ENCODE peak calls at places on chromosomes 4 and X, in nine cellular contexts. Y is aorta, J is fibroblast of the aortic adventitia, E is tibial nerve, H is ascending aorta, L is WERI-Rb-1, T is BE2C, P is mucosa of descending colon, Z is testis. F is an unnamed sample.

GRCh38 chrX:4240541-4241194 is 527.2 kb upstream of the PRKX start:
- DNase-seq in Y (no peak), J (no peak), E (no peak), H (no peak), L (no peak), T (no peak), P (no peak), Z (no peak), F (no peak)

GRCh38 chr4:158940276-158940675 is 162.6 kb upstream of the RAPGEF2 start:
- DNase-seq in Y (no peak), J (no peak), E (no peak), H (no peak), L (no peak), T (no peak), P (no peak), Z (no peak), F (no peak)

GRCh38 chr4:118823471-118823870 is 12.5 kb downstream of the SEC24D start:
- DNase-seq in Y (no peak), J (no peak), E (no peak), H (no peak), L (no peak), T (no peak), P (peak), Z (no peak), F (no peak)

GRCh38 chr4:105061136-105061696 is 85.5 kb upstream of the TET2 start:
- DNase-seq in Y (no peak), J (peak), E (no peak), H (no peak), L (no peak), T (no peak), P (no peak), Z (no peak), F (no peak)

GRCh38 chr4:124433500-124433899 is 279.0 kb downstream of the ANKRD50 start:
- DNase-seq in Y (no peak), J (no peak), E (no peak), H (no peak), L (no peak), T (no peak), P (no peak), Z (no peak), F (no peak)

GRCh38 chr4:83320548-83320947 is 14.1 kb downstream of the HPSE start:
- DNase-seq in Y (peak), J (peak), E (peak), H (peak), L (no peak), T (no peak), P (peak), Z (peak), F (peak)

GRCh38 chrX:141405878-141406492 is 163.7 kb upstream of the SPANXC start:
- DNase-seq in Y (no peak), J (peak), E (no peak), H (no peak), L (no peak), T (no peak), P (no peak), Z (no peak), F (no peak)

GRCh38 chrX:51851507-51852085 is 41.8 kb upstream of the MAGED1 start:
- DNase-seq in Y (no peak), J (no peak), E (no peak), H (no peak), L (no peak), T (no peak), P (no peak), Z (no peak), F (no peak)

GRCh38 chrX:124796989-124797388 is 450.6 kb downstream of the SH2D1A start:
- DNase-seq in Y (no peak), J (no peak), E (no peak), H (no peak), L (no peak), T (no peak), P (no peak), Z (no peak), F (no peak)

GRCh38 chr4:113355550-113356371 is 306.3 kb downstream of the ANK2 start:
- DNase-seq in Y (peak), J (peak), E (no peak), H (peak), L (no peak), T (peak), P (no peak), Z (no peak), F (no peak)

GRCh38 chr4:172153694-172154093 is 340.5 kb downstream of the GALNTL6 start:
- DNase-seq in Y (no peak), J (no peak), E (no peak), H (no peak), L (no peak), T (no peak), P (no peak), Z (no peak), F (no peak)

GRCh38 chrX:16931371-16931770 is 15.1 kb upstream of the REPS2 start:
- DNase-seq in Y (no peak), J (no peak), E (no peak), H (no peak), L (peak), T (no peak), P (no peak), Z (no peak), F (no peak)

GRCh38 chrX:17635231-17635630 is 102.1 kb upstream of the SCML1 start:
- DNase-seq in Y (no peak), J (no peak), E (no peak), H (no peak), L (peak), T (peak), P (peak), Z (no peak), F (no peak)

GRCh38 chr4:3811621-3812020 is 45.4 kb downstream of the ADRA2C start:
- DNase-seq in Y (peak), J (no peak), E (no peak), H (no peak), L (no peak), T (no peak), P (no peak), Z (no peak), F (no peak)

GRCh38 chrX:119736206-119736764 is 22.1 kb upstream of the SOWAHD start:
- DNase-seq in Y (no peak), J (no peak), E (no peak), H (no peak), L (no peak), T (no peak), P (no peak), Z (no peak), F (no peak)

GRCh38 chrX:144709841-144710240 is 537.5 kb upstream of the SPANXN1 start:
- DNase-seq in Y (no peak), J (no peak), E (no peak), H (no peak), L (no peak), T (no peak), P (no peak), Z (no peak), F (no peak)

GRCh38 chr4:168776382-168776781 is 233.7 kb downstream of the CBR4 start:
- DNase-seq in Y (no peak), J (no peak), E (no peak), H (no peak), L (no peak), T (no peak), P (no peak), Z (no peak), F (no peak)

GRCh38 chrX:147917700-147918694 is 6.3 kb downstream of the FMR1 start:
- DNase-seq in Y (no peak), J (peak), E (no peak), H (no peak), L (no peak), T (no peak), P (no peak), Z (no peak), F (no peak)

GRCh38 chr4:163249042-163249441 is 82.4 kb upstream of the NAF1 start:
- DNase-seq in Y (no peak), J (no peak), E (no peak), H (no peak), L (no peak), T (no peak), P (no peak), Z (no peak), F (peak)

GRCh38 chr4:113738251-113738650 is 23.3 kb downstream of the CAMK2D start:
- DNase-seq in Y (no peak), J (peak), E (no peak), H (no peak), L (no peak), T (no peak), P (no peak), Z (no peak), F (no peak)

GRCh38 chrX:103846395-103846794 is 14.3 kb upstream of the RAB9B start:
- DNase-seq in Y (no peak), J (no peak), E (no peak), H (no peak), L (no peak), T (no peak), P (no peak), Z (no peak), F (no peak)

GRCh38 chrX:2782171-2782570 is 30.3 kb downstream of the XG start:
- DNase-seq in Y (no peak), J (no peak), E (no peak), H (no peak), L (no peak), T (no peak), P (no peak), Z (no peak), F (no peak)

DNA sequence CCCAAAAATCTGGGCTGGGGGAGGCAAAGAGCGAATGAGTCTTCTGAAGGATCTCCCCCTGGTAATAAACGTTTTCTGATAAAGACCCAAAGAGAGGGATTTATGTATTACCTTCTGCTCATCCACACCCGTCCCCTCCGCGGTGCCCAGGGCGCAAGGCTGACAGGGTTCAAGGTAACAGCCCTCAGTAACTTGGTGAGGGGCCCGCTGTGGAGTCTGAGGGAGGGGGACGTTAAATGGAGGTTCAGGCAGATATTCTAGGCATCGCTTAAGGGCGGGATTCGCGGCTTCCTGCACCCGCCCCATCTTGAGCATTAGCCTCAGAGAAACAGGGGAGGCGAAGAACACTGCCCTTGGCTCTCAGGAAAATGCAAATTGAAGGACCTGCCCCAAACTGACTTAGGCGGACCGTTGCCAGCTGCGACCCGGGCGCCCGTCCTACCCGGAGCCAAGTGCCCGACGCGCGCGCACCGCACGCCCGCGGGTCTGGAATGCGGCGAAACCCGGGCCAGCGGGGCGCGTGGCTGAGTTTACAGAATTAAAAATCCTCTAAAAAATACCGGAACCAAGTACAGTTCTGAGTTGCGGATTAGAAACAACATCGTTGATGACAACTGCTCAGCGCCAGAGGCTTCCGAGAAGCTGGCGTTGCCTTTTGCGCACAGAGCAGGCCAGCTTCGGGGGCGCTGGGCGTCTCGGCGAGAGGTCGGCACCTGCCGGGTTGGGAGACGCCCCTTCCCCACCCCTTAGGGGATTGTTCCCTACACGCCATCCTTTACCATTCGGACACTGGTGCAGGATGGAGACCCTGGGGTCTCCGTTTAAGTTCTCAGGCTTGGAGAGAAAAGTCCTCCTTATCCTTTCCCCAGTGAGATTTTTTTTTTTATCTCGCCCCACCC is 2.8 kb downstream of the HELT start:
- DNase-seq in Y (no peak), J (no peak), E (no peak), H (no peak), L (no peak), T (no peak), P (no peak), Z (no peak), F (no peak)
- H3K4me3 ChIP-seq in Y (no peak), J (no peak), E (no peak), H (peak), L (no peak), T (no peak), P (no peak), Z (no peak), F (peak)

DNA sequence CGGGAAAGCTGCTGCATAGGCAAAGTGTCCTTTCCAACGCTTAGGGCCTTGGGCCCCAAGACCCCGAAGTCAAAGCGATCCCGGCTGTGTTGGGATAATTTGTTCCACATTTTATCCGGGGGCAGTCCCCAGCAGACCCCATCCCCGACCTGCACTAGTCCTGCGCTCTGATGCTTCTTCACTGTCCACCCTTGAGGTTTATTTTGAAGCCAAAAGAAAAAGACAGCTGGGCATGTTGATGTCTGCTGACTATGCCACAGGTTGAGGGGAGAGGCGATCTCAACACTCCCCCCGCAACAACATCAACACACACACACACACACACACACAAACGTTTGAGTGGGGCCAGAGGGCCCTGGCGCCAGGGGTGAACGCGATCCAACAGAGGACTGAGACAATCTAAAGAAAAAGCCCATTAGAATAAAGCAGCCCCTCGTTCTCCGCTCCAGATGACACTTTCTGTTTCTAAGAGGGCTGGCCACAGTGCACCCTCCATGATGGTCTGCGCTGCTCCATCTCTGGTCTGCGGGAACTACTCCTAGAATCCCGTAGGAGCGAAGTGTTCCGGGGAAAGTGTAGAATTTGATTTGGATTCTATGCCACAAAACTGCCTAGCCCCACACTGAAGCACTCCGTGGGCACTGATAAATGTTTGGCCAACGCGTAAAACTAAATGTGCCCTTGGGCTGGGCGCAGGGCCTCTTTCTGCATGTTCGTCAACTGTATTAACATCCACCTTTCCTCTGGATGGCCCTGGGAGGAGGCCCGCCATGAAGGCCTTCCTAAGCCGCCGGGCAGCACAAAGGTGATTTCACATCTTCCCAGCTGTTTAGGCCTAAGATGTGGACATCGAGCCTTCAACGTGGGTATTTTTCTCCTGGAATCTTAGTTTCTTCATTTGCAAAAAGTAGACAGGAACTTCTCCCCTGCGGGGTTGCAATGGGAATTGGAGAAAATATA is 2.4 kb downstream of the MSX1 start:
- DNase-seq in Y (no peak), J (no peak), E (no peak), H (no peak), L (no peak), T (no peak), P (no peak), Z (no peak), F (no peak)
- H3K4me3 ChIP-seq in Y (no peak), J (peak), E (no peak), H (no peak), L (no peak), T (no peak), P (no peak), Z (no peak), F (peak)

GRCh38 chr4:101357751-101358150 is 10.4 kb upstream of the PPP3CA start:
- DNase-seq in Y (no peak), J (no peak), E (no peak), H (no peak), L (no peak), T (no peak), P (no peak), Z (no peak), F (no peak)

GRCh38 chr4:101356928-101357327 is 9.6 kb upstream of the PPP3CA start:
- DNase-seq in Y (no peak), J (peak), E (no peak), H (no peak), L (no peak), T (no peak), P (no peak), Z (no peak), F (no peak)

GRCh38 chr4:101355246-101355645 is 7.9 kb upstream of the PPP3CA start:
- DNase-seq in Y (no peak), J (no peak), E (no peak), H (no peak), L (no peak), T (no peak), P (no peak), Z (no peak), F (no peak)

DNA sequence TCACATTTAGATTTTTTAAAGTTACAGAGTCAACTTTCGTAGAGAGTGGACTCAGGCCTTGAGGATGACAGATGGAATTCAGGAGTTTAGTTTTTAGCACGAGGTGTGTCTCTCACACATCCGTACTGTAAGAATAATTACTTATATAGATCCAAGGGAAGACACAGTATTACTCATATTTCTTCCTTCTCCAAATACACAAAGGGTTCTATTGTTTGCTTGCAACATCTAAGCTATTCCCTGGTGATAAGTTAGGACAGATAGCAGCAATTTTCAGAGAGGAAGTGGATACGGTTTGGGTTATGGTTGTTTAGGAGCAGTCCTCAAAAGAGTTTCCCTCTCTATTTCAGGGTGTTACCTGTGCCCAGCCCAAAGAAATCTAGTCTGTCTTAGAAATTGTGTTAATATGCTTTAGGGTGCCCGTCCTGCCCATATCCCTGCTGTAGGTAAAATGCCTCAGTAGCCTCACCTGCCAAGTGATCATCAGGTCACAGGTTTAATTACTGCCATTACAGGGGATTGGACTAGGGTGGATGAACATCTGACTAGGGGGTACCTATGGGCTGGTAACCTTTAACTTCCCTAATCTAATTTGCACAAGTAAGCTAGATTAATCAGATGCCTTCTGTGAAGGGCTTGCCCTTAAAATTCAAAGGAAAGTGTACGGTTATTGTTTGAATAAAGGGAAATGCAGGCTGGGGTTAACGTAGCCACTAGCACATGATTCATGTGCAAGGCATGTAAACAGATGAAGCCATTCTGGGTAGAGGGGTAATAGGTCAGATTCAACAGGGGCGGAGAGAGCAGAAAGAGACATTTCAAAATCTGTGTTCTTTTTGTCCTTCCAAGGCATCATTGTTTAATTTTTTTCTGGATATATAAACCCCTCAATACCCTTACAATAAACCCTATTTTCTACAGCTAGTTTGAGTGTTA is 8.7 kb upstream of the PPP3CA start:
- DNase-seq in Y (no peak), J (peak), E (no peak), H (no peak), L (no peak), T (no peak), P (no peak), Z (no peak), F (no peak)
- H3K4me3 ChIP-seq in Y (no peak), J (no peak), E (no peak), H (no peak), L (no peak), T (no peak), P (no peak), Z (no peak), F (no peak)

GRCh38 chr4:121693450-121693849 is 3.3 kb downstream of the ANXA5 start:
- DNase-seq in Y (no peak), J (peak), E (no peak), H (no peak), L (no peak), T (no peak), P (no peak), Z (no peak), F (no peak)
- H3K4me3 ChIP-seq in Y (no peak), J (peak), E (no peak), H (no peak), L (no peak), T (no peak), P (no peak), Z (no peak), F (no peak)

GRCh38 chr4:76546282-76547166 is 111.5 kb downstream of the SHROOM3 start:
- DNase-seq in Y (peak), J (peak), E (no peak), H (peak), L (peak), T (no peak), P (no peak), Z (no peak), F (no peak)
- H3K4me3 ChIP-seq in Y (no peak), J (no peak), E (no peak), H (no peak), L (no peak), T (no peak), P (no peak), Z (no peak), F (no peak)

DNA sequence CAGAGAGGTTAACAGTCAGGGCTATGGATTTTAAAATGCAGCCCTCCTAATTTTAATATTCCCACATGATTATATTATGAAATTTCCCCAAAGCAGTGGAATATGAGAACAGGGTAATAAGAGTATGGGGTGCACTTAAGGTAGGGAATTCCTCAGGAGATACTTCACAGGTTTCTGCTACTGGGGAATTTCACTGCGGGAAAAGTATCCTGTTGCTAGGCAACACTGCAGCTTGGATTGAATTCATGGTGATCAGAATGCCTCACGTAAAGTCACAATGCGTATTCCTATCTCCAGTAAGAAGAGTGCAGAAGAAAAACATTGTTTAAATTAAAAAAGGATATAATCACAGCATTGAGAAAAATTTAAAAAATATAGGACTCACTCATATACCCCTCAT is 398.1 kb upstream of the RPS6KA3 start:
- DNase-seq in Y (no peak), J (no peak), E (no peak), H (no peak), L (no peak), T (no peak), P (no peak), Z (no peak), F (no peak)
- H3K4me3 ChIP-seq in Y (no peak), J (no peak), E (no peak), H (no peak), L (no peak), T (no peak), P (no peak), Z (no peak), F (no peak)